ENCODE peak calls at places on chromosomes 6 and 20, in ten cellular contexts. One of them, this sample, is unnamed.

GRCh38 chr20:13525225-13525940 is 113.3 kb downstream of the TASP1 start:
- DNase-seq in ovary: no peak
- DNase-seq in tibial artery: no peak
- DNase-seq in PC-3: peak
- DNase-seq in mammary epithelial cell: peak
- DNase-seq in spleen: no peak
- DNase-seq in thoracic aorta: no peak
- DNase-seq in right cardiac atrium: no peak
- DNase-seq in GM23248: peak
- DNase-seq in CD8-positive, alpha-beta memory T cell: no peak
- DNase-seq in this sample: no peak

GRCh38 chr20:8837396-8837795 is 231.5 kb upstream of the PLCB4 start:
- DNase-seq in ovary: no peak
- DNase-seq in tibial artery: no peak
- DNase-seq in PC-3: peak
- DNase-seq in mammary epithelial cell: peak
- DNase-seq in spleen: no peak
- DNase-seq in thoracic aorta: no peak
- DNase-seq in right cardiac atrium: no peak
- DNase-seq in GM23248: peak
- DNase-seq in CD8-positive, alpha-beta memory T cell: no peak
- DNase-seq in this sample: no peak

GRCh38 chr20:34861386-34862084 is 11.1 kb downstream of the GGT7 start:
- DNase-seq in ovary: no peak
- DNase-seq in tibial artery: no peak
- DNase-seq in PC-3: peak
- DNase-seq in mammary epithelial cell: no peak
- DNase-seq in spleen: no peak
- DNase-seq in thoracic aorta: no peak
- DNase-seq in right cardiac atrium: no peak
- DNase-seq in GM23248: no peak
- DNase-seq in CD8-positive, alpha-beta memory T cell: no peak
- DNase-seq in this sample: peak

GRCh38 chr20:39070484-39071231 is 108.5 kb downstream of the DHX35 start:
- DNase-seq in ovary: no peak
- DNase-seq in tibial artery: no peak
- DNase-seq in PC-3: peak
- DNase-seq in mammary epithelial cell: peak
- DNase-seq in spleen: no peak
- DNase-seq in thoracic aorta: no peak
- DNase-seq in right cardiac atrium: no peak
- DNase-seq in GM23248: peak
- DNase-seq in CD8-positive, alpha-beta memory T cell: no peak
- DNase-seq in this sample: no peak

GRCh38 chr6:43402819-43403218 is 24.5 kb upstream of the ABCC10 start:
- DNase-seq in ovary: no peak
- DNase-seq in tibial artery: no peak
- DNase-seq in PC-3: no peak
- DNase-seq in mammary epithelial cell: no peak
- DNase-seq in spleen: no peak
- DNase-seq in thoracic aorta: no peak
- DNase-seq in right cardiac atrium: no peak
- DNase-seq in GM23248: peak
- DNase-seq in CD8-positive, alpha-beta memory T cell: no peak
- DNase-seq in this sample: no peak

GRCh38 chr6:67112120-67112519 is 1405.1 kb upstream of the EYS start:
- DNase-seq in ovary: no peak
- DNase-seq in tibial artery: no peak
- DNase-seq in PC-3: no peak
- DNase-seq in mammary epithelial cell: no peak
- DNase-seq in spleen: no peak
- DNase-seq in thoracic aorta: no peak
- DNase-seq in right cardiac atrium: no peak
- DNase-seq in GM23248: no peak
- DNase-seq in CD8-positive, alpha-beta memory T cell: no peak
- DNase-seq in this sample: no peak

GRCh38 chr6:43247115-43247999 is 4.1 kb downstream of the TTBK1 start:
- DNase-seq in ovary: peak
- DNase-seq in tibial artery: peak
- DNase-seq in PC-3: peak
- DNase-seq in mammary epithelial cell: peak
- DNase-seq in spleen: peak
- DNase-seq in thoracic aorta: no peak
- DNase-seq in right cardiac atrium: peak
- DNase-seq in GM23248: peak
- DNase-seq in CD8-positive, alpha-beta memory T cell: peak
- DNase-seq in this sample: peak

GRCh38 chr6:149414009-149414408 is 13.9 kb downstream of the SUMO4 start:
- DNase-seq in ovary: no peak
- DNase-seq in tibial artery: no peak
- DNase-seq in PC-3: no peak
- DNase-seq in mammary epithelial cell: no peak
- DNase-seq in spleen: no peak
- DNase-seq in thoracic aorta: no peak
- DNase-seq in right cardiac atrium: no peak
- DNase-seq in GM23248: no peak
- DNase-seq in CD8-positive, alpha-beta memory T cell: no peak
- DNase-seq in this sample: no peak

GRCh38 chr6:40753939-40754448 is 166.8 kb upstream of the LRFN2 start:
- DNase-seq in ovary: no peak
- DNase-seq in tibial artery: no peak
- DNase-seq in PC-3: no peak
- DNase-seq in mammary epithelial cell: no peak
- DNase-seq in spleen: no peak
- DNase-seq in thoracic aorta: no peak
- DNase-seq in right cardiac atrium: no peak
- DNase-seq in GM23248: no peak
- DNase-seq in CD8-positive, alpha-beta memory T cell: no peak
- DNase-seq in this sample: no peak
- H3K4me3 ChIP-seq in ovary: no peak
- H3K4me3 ChIP-seq in tibial artery: no peak
- H3K4me3 ChIP-seq in PC-3: no peak
- H3K4me3 ChIP-seq in mammary epithelial cell: no peak
- H3K4me3 ChIP-seq in spleen: no peak
- H3K4me3 ChIP-seq in thoracic aorta: no peak
- H3K4me3 ChIP-seq in right cardiac atrium: no peak
- H3K4me3 ChIP-seq in GM23248: no peak
- H3K4me3 ChIP-seq in CD8-positive, alpha-beta memory T cell: no peak
- H3K4me3 ChIP-seq in this sample: no peak

DNA sequence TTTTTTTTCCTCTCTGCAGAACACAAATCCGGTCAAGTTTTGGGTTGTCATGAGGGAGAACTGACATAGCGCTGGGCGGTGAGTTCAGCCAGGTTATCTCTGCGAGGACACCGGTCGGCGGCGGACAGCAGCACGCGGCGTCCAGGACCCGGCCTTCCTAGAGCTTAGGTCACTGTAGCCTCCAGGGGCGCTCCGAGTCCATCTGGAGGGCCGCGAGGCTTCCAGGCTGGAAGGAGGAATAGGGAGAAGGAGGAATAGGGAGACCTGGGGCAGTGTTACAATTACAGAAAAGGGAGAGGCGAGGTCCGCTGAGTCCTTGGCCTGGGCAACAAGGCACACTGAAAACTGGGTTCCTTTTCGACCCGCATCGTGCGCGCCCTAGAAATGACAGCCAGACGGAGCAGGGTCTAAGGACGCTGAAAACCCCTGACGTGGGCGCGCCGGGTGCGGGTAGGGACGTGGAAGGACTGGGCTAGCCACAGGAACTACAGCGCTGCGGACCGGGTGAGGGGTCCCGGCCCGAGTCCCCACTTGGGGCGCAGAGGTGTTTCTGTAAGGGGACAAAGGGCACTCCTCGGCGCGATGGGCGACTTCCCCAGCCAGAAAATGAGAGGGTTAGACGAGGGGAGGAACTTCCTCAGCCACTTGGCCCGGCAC is 536 bp upstream of the FNDC1 start:
- DNase-seq in ovary: peak
- DNase-seq in tibial artery: no peak
- DNase-seq in PC-3: no peak
- DNase-seq in mammary epithelial cell: no peak
- DNase-seq in spleen: no peak
- DNase-seq in thoracic aorta: no peak
- DNase-seq in right cardiac atrium: peak
- DNase-seq in GM23248: peak
- DNase-seq in CD8-positive, alpha-beta memory T cell: no peak
- DNase-seq in this sample: peak
- H3K27ac ChIP-seq in ovary: no peak
- H3K27ac ChIP-seq in tibial artery: no peak
- H3K27ac ChIP-seq in PC-3: no peak
- H3K27ac ChIP-seq in mammary epithelial cell: no peak
- H3K27ac ChIP-seq in spleen: no peak
- H3K27ac ChIP-seq in thoracic aorta: no peak
- H3K27ac ChIP-seq in right cardiac atrium: no peak
- H3K27ac ChIP-seq in GM23248: no peak
- H3K27ac ChIP-seq in CD8-positive, alpha-beta memory T cell: no peak
- H3K27ac ChIP-seq in this sample: no peak

GRCh38 chr20:38033330-38034107 is at the start of the genes RPRD1B and TTI1:
- DNase-seq in ovary: peak
- DNase-seq in tibial artery: peak
- DNase-seq in PC-3: peak
- DNase-seq in mammary epithelial cell: peak
- DNase-seq in spleen: peak
- DNase-seq in thoracic aorta: peak
- DNase-seq in right cardiac atrium: peak
- DNase-seq in GM23248: peak
- DNase-seq in CD8-positive, alpha-beta memory T cell: peak
- DNase-seq in this sample: peak

GRCh38 chr20:38032585-38033329 is 499 bp downstream of the TTI1 start:
- DNase-seq in ovary: no peak
- DNase-seq in tibial artery: no peak
- DNase-seq in PC-3: no peak
- DNase-seq in mammary epithelial cell: no peak
- DNase-seq in spleen: peak
- DNase-seq in thoracic aorta: no peak
- DNase-seq in right cardiac atrium: peak
- DNase-seq in GM23248: peak
- DNase-seq in CD8-positive, alpha-beta memory T cell: no peak
- DNase-seq in this sample: peak

GRCh38 chr20:38034108-38034649 is 633 bp downstream of the RPRD1B start:
- DNase-seq in ovary: no peak
- DNase-seq in tibial artery: no peak
- DNase-seq in PC-3: no peak
- DNase-seq in mammary epithelial cell: peak
- DNase-seq in spleen: no peak
- DNase-seq in thoracic aorta: no peak
- DNase-seq in right cardiac atrium: no peak
- DNase-seq in GM23248: peak
- DNase-seq in CD8-positive, alpha-beta memory T cell: peak
- DNase-seq in this sample: no peak

GRCh38 chr20:38029453-38029852 is 3.8 kb downstream of the TTI1 start:
- DNase-seq in ovary: no peak
- DNase-seq in tibial artery: no peak
- DNase-seq in PC-3: no peak
- DNase-seq in mammary epithelial cell: no peak
- DNase-seq in spleen: no peak
- DNase-seq in thoracic aorta: no peak
- DNase-seq in right cardiac atrium: no peak
- DNase-seq in GM23248: no peak
- DNase-seq in CD8-positive, alpha-beta memory T cell: no peak
- DNase-seq in this sample: no peak

GRCh38 chr20:38031957-38032356 is 1.3 kb downstream of the TTI1 start:
- DNase-seq in ovary: no peak
- DNase-seq in tibial artery: no peak
- DNase-seq in PC-3: peak
- DNase-seq in mammary epithelial cell: no peak
- DNase-seq in spleen: no peak
- DNase-seq in thoracic aorta: no peak
- DNase-seq in right cardiac atrium: no peak
- DNase-seq in GM23248: no peak
- DNase-seq in CD8-positive, alpha-beta memory T cell: no peak
- DNase-seq in this sample: no peak
- H3K4me3 ChIP-seq in ovary: no peak
- H3K4me3 ChIP-seq in tibial artery: no peak
- H3K4me3 ChIP-seq in PC-3: peak
- H3K4me3 ChIP-seq in mammary epithelial cell: peak
- H3K4me3 ChIP-seq in spleen: no peak
- H3K4me3 ChIP-seq in thoracic aorta: peak
- H3K4me3 ChIP-seq in right cardiac atrium: no peak
- H3K4me3 ChIP-seq in GM23248: peak
- H3K4me3 ChIP-seq in CD8-positive, alpha-beta memory T cell: peak
- H3K4me3 ChIP-seq in this sample: no peak

GRCh38 chr6:11276911-11277274 is 44.4 kb upstream of the NEDD9 start:
- DNase-seq in ovary: no peak
- DNase-seq in tibial artery: no peak
- DNase-seq in PC-3: peak
- DNase-seq in mammary epithelial cell: no peak
- DNase-seq in spleen: no peak
- DNase-seq in thoracic aorta: no peak
- DNase-seq in right cardiac atrium: no peak
- DNase-seq in GM23248: peak
- DNase-seq in CD8-positive, alpha-beta memory T cell: no peak
- DNase-seq in this sample: no peak

GRCh38 chr6:11279213-11279780 is 46.8 kb upstream of the NEDD9 start:
- DNase-seq in ovary: peak
- DNase-seq in tibial artery: peak
- DNase-seq in PC-3: no peak
- DNase-seq in mammary epithelial cell: no peak
- DNase-seq in spleen: no peak
- DNase-seq in thoracic aorta: peak
- DNase-seq in right cardiac atrium: peak
- DNase-seq in GM23248: peak
- DNase-seq in CD8-positive, alpha-beta memory T cell: no peak
- DNase-seq in this sample: no peak

GRCh38 chr6:11276228-11276627 is 43.8 kb upstream of the NEDD9 start:
- DNase-seq in ovary: no peak
- DNase-seq in tibial artery: no peak
- DNase-seq in PC-3: no peak
- DNase-seq in mammary epithelial cell: no peak
- DNase-seq in spleen: no peak
- DNase-seq in thoracic aorta: no peak
- DNase-seq in right cardiac atrium: no peak
- DNase-seq in GM23248: no peak
- DNase-seq in CD8-positive, alpha-beta memory T cell: no peak
- DNase-seq in this sample: no peak

GRCh38 chr6:11278207-11278559 is 45.7 kb upstream of the NEDD9 start:
- DNase-seq in ovary: no peak
- DNase-seq in tibial artery: no peak
- DNase-seq in PC-3: no peak
- DNase-seq in mammary epithelial cell: no peak
- DNase-seq in spleen: no peak
- DNase-seq in thoracic aorta: no peak
- DNase-seq in right cardiac atrium: no peak
- DNase-seq in GM23248: no peak
- DNase-seq in CD8-positive, alpha-beta memory T cell: no peak
- DNase-seq in this sample: no peak

DNA sequence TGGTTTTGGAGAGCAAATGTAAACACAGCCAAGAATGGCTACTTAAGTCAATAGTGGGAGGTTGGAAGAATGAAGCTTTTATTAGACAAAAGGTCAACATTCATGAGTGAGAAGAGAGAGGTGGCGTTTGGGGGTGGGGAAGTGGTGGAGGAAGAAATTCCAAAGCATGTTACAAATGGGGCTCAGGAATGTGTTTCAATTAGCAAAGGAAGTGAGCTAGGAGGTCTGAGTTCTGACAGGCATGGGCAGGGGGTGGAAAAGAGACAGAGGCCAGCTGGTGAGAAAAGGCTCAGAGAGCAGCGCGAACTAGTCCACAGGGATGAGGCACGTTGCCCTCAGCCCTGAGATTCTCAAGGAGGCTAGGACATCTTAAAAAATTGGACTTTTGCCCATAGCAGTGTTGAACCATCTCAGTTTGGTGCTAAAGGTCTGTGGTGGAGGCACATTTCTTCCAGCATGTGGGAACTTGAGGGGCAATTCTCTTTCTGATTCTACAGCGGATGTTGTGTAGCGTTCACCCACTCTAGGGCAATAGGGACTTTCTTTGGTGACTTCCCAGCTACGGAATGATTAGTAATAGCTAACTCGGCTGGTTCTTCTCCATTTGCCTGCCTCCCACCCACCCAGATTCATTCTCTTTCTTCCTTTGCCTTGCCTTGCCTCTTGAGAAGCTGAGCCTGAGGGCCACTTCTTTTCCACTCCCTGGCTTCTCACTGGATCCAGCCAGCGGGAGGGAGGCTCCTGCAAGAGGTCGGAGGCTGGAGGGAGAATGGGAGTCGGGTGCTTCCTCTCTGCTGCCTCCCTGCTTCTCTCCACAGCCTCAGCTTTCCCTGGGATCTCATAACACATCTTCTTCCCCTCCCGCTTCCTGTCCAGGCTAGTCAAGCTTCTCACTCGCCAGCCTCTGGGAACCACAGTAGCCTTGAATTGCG is 45.1 kb upstream of the NEDD9 start:
- DNase-seq in ovary: peak
- DNase-seq in tibial artery: no peak
- DNase-seq in PC-3: peak
- DNase-seq in mammary epithelial cell: peak
- DNase-seq in spleen: no peak
- DNase-seq in thoracic aorta: no peak
- DNase-seq in right cardiac atrium: no peak
- DNase-seq in GM23248: peak
- DNase-seq in CD8-positive, alpha-beta memory T cell: no peak
- DNase-seq in this sample: no peak
- H3K27ac ChIP-seq in ovary: no peak
- H3K27ac ChIP-seq in tibial artery: peak
- H3K27ac ChIP-seq in PC-3: peak
- H3K27ac ChIP-seq in mammary epithelial cell: peak
- H3K27ac ChIP-seq in spleen: peak
- H3K27ac ChIP-seq in thoracic aorta: peak
- H3K27ac ChIP-seq in right cardiac atrium: no peak
- H3K27ac ChIP-seq in GM23248: peak
- H3K27ac ChIP-seq in CD8-positive, alpha-beta memory T cell: peak
- H3K27ac ChIP-seq in this sample: peak

This sample was measured in Peyer's patch.